ENCODE peak calls at places on chromosome 13, in six cellular contexts. One of them, this sample, is unnamed.

GRCh38 chr13:20716951-20717350 is 13.5 kb downstream of the IL17D start:
- DNase-seq in NCI-H1092 treated with DMSO at 0.1 percent for 48 hours: peak
- DNase-seq in NAMALWA: no peak
- DNase-seq in LoVo: no peak
- DNase-seq in heart left ventricle: no peak
- DNase-seq in coronary artery: no peak
- DNase-seq in this sample: no peak

GRCh38 chr13:46667687-46668281 is 114.8 kb downstream of the LRCH1 start:
- DNase-seq in NCI-H1092 treated with DMSO at 0.1 percent for 48 hours: no peak
- DNase-seq in NAMALWA: peak
- DNase-seq in LoVo: no peak
- DNase-seq in heart left ventricle: no peak
- DNase-seq in coronary artery: no peak
- DNase-seq in this sample: no peak

GRCh38 chr13:23724196-23724970 is 154.2 kb downstream of the TNFRSF19 start:
- DNase-seq in NCI-H1092 treated with DMSO at 0.1 percent for 48 hours: no peak
- DNase-seq in NAMALWA: no peak
- DNase-seq in LoVo: no peak
- DNase-seq in heart left ventricle: no peak
- DNase-seq in coronary artery: no peak
- DNase-seq in this sample: no peak

GRCh38 chr13:26679945-26680516 is 80.6 kb downstream of the GPR12 start:
- DNase-seq in NCI-H1092 treated with DMSO at 0.1 percent for 48 hours: no peak
- DNase-seq in NAMALWA: no peak
- DNase-seq in LoVo: no peak
- DNase-seq in heart left ventricle: no peak
- DNase-seq in coronary artery: no peak
- DNase-seq in this sample: no peak

GRCh38 chr13:60226507-60226906 is 62.8 kb upstream of the DIAPH3 start:
- DNase-seq in NCI-H1092 treated with DMSO at 0.1 percent for 48 hours: no peak
- DNase-seq in NAMALWA: peak
- DNase-seq in LoVo: peak
- DNase-seq in heart left ventricle: no peak
- DNase-seq in coronary artery: no peak
- DNase-seq in this sample: no peak

GRCh38 chr13:114005206-114005720 is 31.4 kb upstream of the C13orf46 start:
- DNase-seq in NCI-H1092 treated with DMSO at 0.1 percent for 48 hours: no peak
- DNase-seq in NAMALWA: no peak
- DNase-seq in LoVo: no peak
- DNase-seq in heart left ventricle: no peak
- DNase-seq in coronary artery: no peak
- DNase-seq in this sample: no peak

GRCh38 chr13:71320452-71320851 is 546.6 kb downstream of the DACH1 start:
- DNase-seq in NCI-H1092 treated with DMSO at 0.1 percent for 48 hours: no peak
- DNase-seq in NAMALWA: peak
- DNase-seq in LoVo: peak
- DNase-seq in heart left ventricle: no peak
- DNase-seq in coronary artery: no peak
- DNase-seq in this sample: no peak

GRCh38 chr13:88919970-88920628 is 1248.9 kb downstream of the SLITRK5 start:
- DNase-seq in NCI-H1092 treated with DMSO at 0.1 percent for 48 hours: no peak
- DNase-seq in NAMALWA: peak
- DNase-seq in LoVo: no peak
- DNase-seq in heart left ventricle: no peak
- DNase-seq in coronary artery: no peak
- DNase-seq in this sample: no peak

GRCh38 chr13:99656843-99657506 is 155.7 kb downstream of the TM9SF2 start:
- DNase-seq in NCI-H1092 treated with DMSO at 0.1 percent for 48 hours: peak
- DNase-seq in NAMALWA: no peak
- DNase-seq in LoVo: no peak
- DNase-seq in heart left ventricle: no peak
- DNase-seq in coronary artery: no peak
- DNase-seq in this sample: no peak

GRCh38 chr13:64305246-64305645 is 2889.6 kb upstream of the PCDH20 start:
- DNase-seq in NCI-H1092 treated with DMSO at 0.1 percent for 48 hours: no peak
- DNase-seq in NAMALWA: no peak
- DNase-seq in LoVo: no peak
- DNase-seq in heart left ventricle: no peak
- DNase-seq in coronary artery: no peak
- DNase-seq in this sample: no peak

GRCh38 chr13:113046883-113047244 is 58.7 kb upstream of the F7 start:
- DNase-seq in NCI-H1092 treated with DMSO at 0.1 percent for 48 hours: no peak
- DNase-seq in NAMALWA: no peak
- DNase-seq in LoVo: no peak
- DNase-seq in heart left ventricle: no peak
- DNase-seq in coronary artery: no peak
- DNase-seq in this sample: no peak

GRCh38 chr13:39729161-39729560 is 73.7 kb downstream of the COG6 start:
- DNase-seq in NCI-H1092 treated with DMSO at 0.1 percent for 48 hours: no peak
- DNase-seq in NAMALWA: no peak
- DNase-seq in LoVo: no peak
- DNase-seq in heart left ventricle: no peak
- DNase-seq in coronary artery: no peak
- DNase-seq in this sample: no peak

GRCh38 chr13:46129124-46129523 is 24.3 kb upstream of the CPB2 start:
- DNase-seq in NCI-H1092 treated with DMSO at 0.1 percent for 48 hours: no peak
- DNase-seq in NAMALWA: no peak
- DNase-seq in LoVo: no peak
- DNase-seq in heart left ventricle: no peak
- DNase-seq in coronary artery: no peak
- DNase-seq in this sample: no peak

GRCh38 chr13:40585911-40586471 is 80.5 kb downstream of the FOXO1 start:
- DNase-seq in NCI-H1092 treated with DMSO at 0.1 percent for 48 hours: no peak
- DNase-seq in NAMALWA: no peak
- DNase-seq in LoVo: no peak
- DNase-seq in heart left ventricle: no peak
- DNase-seq in coronary artery: no peak
- DNase-seq in this sample: no peak

GRCh38 chr13:38355595-38356120 is 6.0 kb downstream of the UFM1 start:
- DNase-seq in NCI-H1092 treated with DMSO at 0.1 percent for 48 hours: no peak
- DNase-seq in NAMALWA: no peak
- DNase-seq in LoVo: no peak
- DNase-seq in heart left ventricle: no peak
- DNase-seq in coronary artery: no peak
- DNase-seq in this sample: no peak

GRCh38 chr13:28268800-28269223 is 130.5 kb downstream of the PAN3 start:
- DNase-seq in NCI-H1092 treated with DMSO at 0.1 percent for 48 hours: no peak
- DNase-seq in NAMALWA: peak
- DNase-seq in LoVo: no peak
- DNase-seq in heart left ventricle: no peak
- DNase-seq in coronary artery: no peak
- DNase-seq in this sample: no peak

GRCh38 chr13:36154567-36155231 is 23.5 kb upstream of the DCLK1 start:
- DNase-seq in NCI-H1092 treated with DMSO at 0.1 percent for 48 hours: no peak
- DNase-seq in NAMALWA: no peak
- DNase-seq in LoVo: no peak
- DNase-seq in heart left ventricle: peak
- DNase-seq in coronary artery: no peak
- DNase-seq in this sample: no peak

GRCh38 chr13:44142540-44142867 is 231.1 kb upstream of the SERP2 start:
- DNase-seq in NCI-H1092 treated with DMSO at 0.1 percent for 48 hours: no peak
- DNase-seq in NAMALWA: no peak
- DNase-seq in LoVo: no peak
- DNase-seq in heart left ventricle: no peak
- DNase-seq in coronary artery: no peak
- DNase-seq in this sample: no peak

GRCh38 chr13:40539954-40540706 is 126.3 kb downstream of the FOXO1 start:
- DNase-seq in NCI-H1092 treated with DMSO at 0.1 percent for 48 hours: no peak
- DNase-seq in NAMALWA: no peak
- DNase-seq in LoVo: peak
- DNase-seq in heart left ventricle: no peak
- DNase-seq in coronary artery: no peak
- DNase-seq in this sample: peak

GRCh38 chr13:30832845-30833332 is 73.2 kb upstream of the MEDAG start:
- DNase-seq in NCI-H1092 treated with DMSO at 0.1 percent for 48 hours: peak
- DNase-seq in NAMALWA: peak
- DNase-seq in LoVo: peak
- DNase-seq in heart left ventricle: peak
- DNase-seq in coronary artery: no peak
- DNase-seq in this sample: no peak

GRCh38 chr13:92842145-92842544 is 384.5 kb upstream of the GPC6 start:
- DNase-seq in NCI-H1092 treated with DMSO at 0.1 percent for 48 hours: no peak
- DNase-seq in NAMALWA: no peak
- DNase-seq in LoVo: no peak
- DNase-seq in heart left ventricle: no peak
- DNase-seq in coronary artery: no peak
- DNase-seq in this sample: no peak

This sample was measured in vagina.